ENCODE peak calls at places on chromosomes 4 and X, in eight cellular contexts. One of them, this sample, is unnamed.
A peak's percentile ranks its signal among the peaks of the same experiment; 100 is the strongest.

GRCh38 chr4:153571006-153571545 is 104.9 kb downstream of the TMEM131L start:
- DNase-seq in activated B cell treated with CpG ODN at 0.5 μM for 24 hours: no peak
- DNase-seq in bronchial epithelial cell: no peak
- DNase-seq in kidney epithelial cell: no peak
- DNase-seq in MCF 10A: no peak
- DNase-seq in left lung: no peak
- DNase-seq in glutamatergic neuron: no peak
- DNase-seq in PC-9: no peak
- DNase-seq in this sample: no peak

GRCh38 chr4:8869879-8870646 is 1.6 kb downstream of the HMX1 start:
- DNase-seq in kidney epithelial cell: no peak
- DNase-seq in left lung: no peak
- DNase-seq in glutamatergic neuron: no peak
- DNase-seq in activated B cell treated with CpG ODN at 0.5 μM for 24 hours: no peak
- DNase-seq in bronchial epithelial cell: no peak
- DNase-seq in MCF 10A: no peak
- DNase-seq in PC-9: no peak
- DNase-seq in this sample: no peak

GRCh38 chr4:153297116-153297515 is 47.4 kb upstream of the MND1 start:
- DNase-seq in activated B cell treated with CpG ODN at 0.5 μM for 24 hours: no peak
- DNase-seq in bronchial epithelial cell: no peak
- DNase-seq in MCF 10A: no peak
- DNase-seq in left lung: no peak
- DNase-seq in glutamatergic neuron: no peak
- DNase-seq in PC-9: peak; percentile 2
- DNase-seq in kidney epithelial cell: no peak
- DNase-seq in this sample: no peak

GRCh38 chrX:115690554-115691216 is 129.7 kb downstream of the PLS3 start:
- DNase-seq in left lung: no peak
- DNase-seq in bronchial epithelial cell: peak; percentile 70
- DNase-seq in MCF 10A: peak; percentile 81
- DNase-seq in glutamatergic neuron: peak; percentile 23
- DNase-seq in kidney epithelial cell: peak; percentile 70
- DNase-seq in activated B cell treated with CpG ODN at 0.5 μM for 24 hours: no peak
- DNase-seq in PC-9: peak; percentile 55
- DNase-seq in this sample: no peak

GRCh38 chrX:47482512-47483309 is at the start of gene ZNF41:
- DNase-seq in MCF 10A: peak; percentile 82
- DNase-seq in left lung: peak; percentile 73
- DNase-seq in bronchial epithelial cell: peak; percentile 72
- DNase-seq in PC-9: peak; percentile 71
- DNase-seq in kidney epithelial cell: peak; percentile 55
- DNase-seq in glutamatergic neuron: peak; percentile 66
- DNase-seq in activated B cell treated with CpG ODN at 0.5 μM for 24 hours: peak; percentile 63
- DNase-seq in this sample: peak; percentile 31

GRCh38 chr4:80201326-80202151 is 4.2 kb downstream of the PRDM8 start:
- DNase-seq in MCF 10A: no peak
- DNase-seq in kidney epithelial cell: no peak
- DNase-seq in activated B cell treated with CpG ODN at 0.5 μM for 24 hours: no peak
- DNase-seq in PC-9: no peak
- DNase-seq in glutamatergic neuron: no peak
- DNase-seq in bronchial epithelial cell: no peak
- DNase-seq in left lung: no peak
- DNase-seq in this sample: no peak

GRCh38 chrX:24647257-24648058 is at the start of gene PCYT1B:
- DNase-seq in left lung: peak; percentile 62
- DNase-seq in PC-9: no peak
- DNase-seq in bronchial epithelial cell: peak; percentile 55
- DNase-seq in glutamatergic neuron: peak; percentile 77
- DNase-seq in kidney epithelial cell: peak; percentile 4
- DNase-seq in MCF 10A: peak; percentile 31
- DNase-seq in activated B cell treated with CpG ODN at 0.5 μM for 24 hours: peak; percentile 18
- DNase-seq in this sample: no peak

GRCh38 chr4:158033416-158033863 is 139.4 kb downstream of the GASK1B start:
- DNase-seq in MCF 10A: peak; percentile 21
- DNase-seq in activated B cell treated with CpG ODN at 0.5 μM for 24 hours: no peak
- DNase-seq in glutamatergic neuron: no peak
- DNase-seq in kidney epithelial cell: no peak
- DNase-seq in bronchial epithelial cell: peak; percentile 52
- DNase-seq in left lung: no peak
- DNase-seq in PC-9: no peak
- DNase-seq in this sample: no peak

GRCh38 chr4:23856630-23857029 is 33.2 kb downstream of the PPARGC1A start:
- DNase-seq in kidney epithelial cell: no peak
- DNase-seq in MCF 10A: peak; percentile 19
- DNase-seq in activated B cell treated with CpG ODN at 0.5 μM for 24 hours: no peak
- DNase-seq in glutamatergic neuron: no peak
- DNase-seq in PC-9: no peak
- DNase-seq in bronchial epithelial cell: no peak
- DNase-seq in left lung: peak; percentile 63
- DNase-seq in this sample: no peak

DNA sequence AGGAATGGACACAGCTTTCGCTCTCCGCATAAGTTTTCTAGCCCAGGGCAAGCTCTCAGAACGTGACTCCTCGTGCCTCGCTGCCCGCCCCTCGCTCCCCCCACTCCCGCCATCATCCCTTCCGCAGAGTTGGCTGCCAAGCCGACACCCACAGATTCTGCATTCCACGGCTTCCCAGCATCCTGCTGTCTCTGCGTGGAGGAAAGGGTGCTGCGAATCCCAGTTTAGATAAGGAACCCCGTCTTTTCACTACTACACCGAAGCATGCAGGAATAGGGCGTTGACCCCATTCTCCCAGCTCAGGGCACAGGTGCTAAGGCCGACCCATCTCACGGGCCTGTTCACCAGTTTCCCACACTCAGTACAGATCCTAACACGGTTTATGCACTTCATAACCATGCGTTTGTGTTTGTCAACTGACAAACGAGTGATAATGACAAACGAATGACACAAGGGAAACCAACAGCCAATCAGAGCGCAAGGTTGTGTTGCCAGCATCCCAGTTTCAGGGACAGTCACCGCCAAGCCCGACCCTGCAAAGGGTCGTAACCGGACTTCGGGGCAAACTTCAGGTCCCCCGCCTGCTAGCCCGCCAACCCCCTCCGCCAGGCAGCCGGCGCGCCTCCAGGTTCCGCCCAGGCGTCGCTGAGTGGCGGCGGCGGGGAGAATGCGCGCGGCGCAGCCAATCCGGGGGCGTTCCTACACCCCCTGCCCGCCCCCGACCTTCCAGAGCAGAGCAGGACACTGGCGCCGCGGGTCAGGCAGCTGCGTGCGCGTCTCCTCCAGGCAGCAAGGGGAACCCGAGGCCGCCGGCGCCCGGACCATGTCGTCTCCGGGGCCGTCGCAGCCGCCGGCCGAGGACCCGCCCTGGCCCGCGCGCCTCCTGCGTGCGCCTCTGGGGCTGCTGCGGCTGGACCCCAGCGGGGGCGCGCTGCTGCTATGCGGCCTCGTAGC is at the start of gene CYP2U1:
- DNase-seq in bronchial epithelial cell: peak; percentile 41
- DNase-seq in glutamatergic neuron: peak; percentile 89
- DNase-seq in left lung: peak; percentile 89
- DNase-seq in kidney epithelial cell: peak; percentile 21
- DNase-seq in PC-9: peak; percentile 58
- DNase-seq in activated B cell treated with CpG ODN at 0.5 μM for 24 hours: peak; percentile 88
- DNase-seq in MCF 10A: peak; percentile 79
- DNase-seq in this sample: peak; percentile 76
- TF ChIP-seq CTCF in bronchial epithelial cell: no peak
- TF ChIP-seq CTCF in glutamatergic neuron: no peak
- TF ChIP-seq CTCF in left lung: peak; percentile 22
- TF ChIP-seq CTCF in kidney epithelial cell: no peak
- TF ChIP-seq CTCF in PC-9: no peak
- TF ChIP-seq CTCF in activated B cell treated with CpG ODN at 0.5 μM for 24 hours: no peak
- TF ChIP-seq CTCF in MCF 10A: no peak
- TF ChIP-seq CTCF in this sample: no peak

DNA sequence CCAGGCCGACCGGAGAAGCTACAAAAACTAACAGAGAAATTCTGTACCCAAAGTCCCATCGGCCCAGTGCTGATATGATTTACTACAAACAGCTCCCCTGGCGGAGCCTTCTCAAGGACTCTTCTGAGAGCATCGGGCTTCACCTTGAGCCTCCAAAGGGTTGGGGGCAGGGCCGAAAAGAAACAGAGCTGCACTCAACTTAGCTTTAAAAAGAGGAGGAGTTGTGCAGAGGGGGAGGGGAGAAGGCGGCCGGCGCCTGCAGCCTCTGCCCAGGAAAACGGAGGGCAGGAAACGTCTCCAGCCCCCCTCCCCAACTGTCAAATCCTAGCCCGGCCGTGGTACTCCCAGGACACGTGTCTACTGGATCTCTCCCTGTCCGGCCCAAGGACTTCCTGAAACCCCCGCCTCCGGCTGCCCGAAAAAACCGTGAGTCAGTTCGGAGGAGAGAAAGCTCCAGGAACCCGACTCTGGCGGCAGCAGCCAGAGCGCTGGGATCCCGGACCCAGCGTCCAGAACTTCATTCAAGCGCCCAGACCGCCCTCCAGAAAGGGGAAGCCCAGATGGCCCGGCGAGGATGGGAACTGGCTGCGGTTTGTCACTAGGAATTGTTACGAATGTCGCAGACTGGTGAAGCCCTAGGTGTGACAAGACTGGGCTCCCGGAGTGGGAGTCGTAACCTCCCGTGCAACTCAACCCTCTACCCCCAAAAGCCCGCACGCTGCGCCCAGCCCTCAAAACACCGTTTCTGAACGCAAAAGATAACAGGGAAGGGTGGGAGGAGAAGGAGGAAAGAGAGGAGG is 1.0 kb downstream of the ADAMTS3 start:
- DNase-seq in MCF 10A: peak; percentile 89
- DNase-seq in left lung: peak; percentile 83
- DNase-seq in kidney epithelial cell: peak; percentile 72
- DNase-seq in PC-9: peak; percentile 52
- DNase-seq in activated B cell treated with CpG ODN at 0.5 μM for 24 hours: no peak
- DNase-seq in bronchial epithelial cell: peak; percentile 73
- DNase-seq in glutamatergic neuron: peak; percentile 45
- DNase-seq in this sample: no peak
- TF ChIP-seq CTCF in MCF 10A: peak; percentile 40
- TF ChIP-seq CTCF in left lung: no peak
- TF ChIP-seq CTCF in kidney epithelial cell: peak; percentile 58
- TF ChIP-seq CTCF in PC-9: no peak
- TF ChIP-seq CTCF in activated B cell treated with CpG ODN at 0.5 μM for 24 hours: no peak
- TF ChIP-seq CTCF in bronchial epithelial cell: peak; percentile 55
- TF ChIP-seq CTCF in glutamatergic neuron: no peak
- TF ChIP-seq CTCF in this sample: peak; percentile 11

GRCh38 chr4:1854752-1855151 is 1.2 kb downstream of the LETM1 start:
- DNase-seq in kidney epithelial cell: no peak
- DNase-seq in MCF 10A: no peak
- DNase-seq in activated B cell treated with CpG ODN at 0.5 μM for 24 hours: no peak
- DNase-seq in left lung: no peak
- DNase-seq in PC-9: no peak
- DNase-seq in bronchial epithelial cell: no peak
- DNase-seq in glutamatergic neuron: no peak
- DNase-seq in this sample: no peak

GRCh38 chr4:1856920-1857699 is 1.2 kb upstream of the LETM1 start:
- DNase-seq in activated B cell treated with CpG ODN at 0.5 μM for 24 hours: no peak
- DNase-seq in MCF 10A: no peak
- DNase-seq in bronchial epithelial cell: no peak
- DNase-seq in kidney epithelial cell: no peak
- DNase-seq in glutamatergic neuron: no peak
- DNase-seq in PC-9: no peak
- DNase-seq in left lung: peak; percentile 52
- DNase-seq in this sample: no peak

GRCh38 chr4:1857931-1858330 is 2.0 kb upstream of the LETM1 start:
- DNase-seq in glutamatergic neuron: no peak
- DNase-seq in activated B cell treated with CpG ODN at 0.5 μM for 24 hours: no peak
- DNase-seq in left lung: no peak
- DNase-seq in kidney epithelial cell: no peak
- DNase-seq in PC-9: no peak
- DNase-seq in MCF 10A: no peak
- DNase-seq in bronchial epithelial cell: no peak
- DNase-seq in this sample: no peak

GRCh38 chr4:1855334-1856070 is 454 bp downstream of the LETM1 start:
- DNase-seq in MCF 10A: no peak
- DNase-seq in kidney epithelial cell: no peak
- DNase-seq in PC-9: no peak
- DNase-seq in bronchial epithelial cell: no peak
- DNase-seq in activated B cell treated with CpG ODN at 0.5 μM for 24 hours: peak; percentile 49
- DNase-seq in glutamatergic neuron: peak; percentile 48
- DNase-seq in left lung: no peak
- DNase-seq in this sample: no peak

DNA sequence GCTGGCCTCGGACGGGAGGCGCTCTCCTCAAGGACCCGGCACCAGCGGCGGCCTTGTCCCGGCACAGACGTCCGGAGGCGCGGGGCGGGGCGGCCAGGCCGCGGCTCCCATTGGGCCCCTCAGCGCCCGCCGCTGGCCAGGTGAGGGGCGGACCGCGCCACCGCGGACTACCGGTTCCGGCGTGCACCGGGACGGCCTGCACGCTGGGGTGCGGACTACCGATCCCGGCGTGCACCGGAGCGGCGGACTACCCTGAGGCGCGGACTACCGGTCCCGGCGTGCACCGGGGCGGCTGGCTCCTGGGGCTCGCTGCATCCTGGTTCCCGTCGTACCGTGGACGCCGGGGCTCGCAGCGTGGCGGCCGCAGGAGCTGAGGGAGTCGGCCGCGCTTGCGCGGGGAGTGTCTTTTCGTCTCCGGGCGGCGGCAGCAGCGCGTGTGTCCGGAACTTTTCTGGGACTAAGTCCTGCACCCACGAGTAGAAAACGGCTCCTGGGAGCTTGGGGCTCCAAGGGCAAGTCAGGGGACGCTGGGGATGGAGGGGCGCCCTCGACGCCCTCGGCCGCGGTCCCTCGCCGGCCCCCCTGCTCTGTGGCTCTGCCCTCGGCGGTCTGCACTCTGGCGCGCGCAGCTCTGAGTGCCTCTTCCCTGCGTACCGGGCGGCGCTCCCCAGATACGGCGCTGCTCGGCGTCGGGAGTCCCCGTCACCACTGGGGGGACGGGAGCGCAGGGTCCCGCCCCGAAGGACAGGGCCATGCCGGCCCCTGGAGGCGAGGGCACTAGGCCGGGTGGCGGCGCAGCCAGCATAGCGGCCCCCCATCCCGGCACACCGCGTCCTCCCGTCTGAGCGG is at the start of gene LETM1:
- DNase-seq in MCF 10A: peak; percentile 93
- DNase-seq in bronchial epithelial cell: peak; percentile 83
- DNase-seq in kidney epithelial cell: peak; percentile 82
- DNase-seq in left lung: peak; percentile 96
- DNase-seq in glutamatergic neuron: peak; percentile 92
- DNase-seq in activated B cell treated with CpG ODN at 0.5 μM for 24 hours: peak; percentile 90
- DNase-seq in PC-9: peak; percentile 97
- DNase-seq in this sample: peak; percentile 93
- TF ChIP-seq CTCF in MCF 10A: peak; percentile 8
- TF ChIP-seq CTCF in bronchial epithelial cell: no peak
- TF ChIP-seq CTCF in kidney epithelial cell: no peak
- TF ChIP-seq CTCF in left lung: peak; percentile 9
- TF ChIP-seq CTCF in glutamatergic neuron: no peak
- TF ChIP-seq CTCF in activated B cell treated with CpG ODN at 0.5 μM for 24 hours: no peak
- TF ChIP-seq CTCF in PC-9: no peak
- TF ChIP-seq CTCF in this sample: no peak

GRCh38 chr4:82842593-82842992 is 44.0 kb upstream of the SCD5 start:
- DNase-seq in activated B cell treated with CpG ODN at 0.5 μM for 24 hours: no peak
- DNase-seq in bronchial epithelial cell: no peak
- DNase-seq in left lung: no peak
- DNase-seq in PC-9: no peak
- DNase-seq in MCF 10A: peak; percentile 21
- DNase-seq in kidney epithelial cell: no peak
- DNase-seq in glutamatergic neuron: no peak
- DNase-seq in this sample: no peak
- TF ChIP-seq CTCF in activated B cell treated with CpG ODN at 0.5 μM for 24 hours: no peak
- TF ChIP-seq CTCF in bronchial epithelial cell: no peak
- TF ChIP-seq CTCF in left lung: no peak
- TF ChIP-seq CTCF in PC-9: no peak
- TF ChIP-seq CTCF in MCF 10A: peak; percentile 36
- TF ChIP-seq CTCF in kidney epithelial cell: peak; percentile 31
- TF ChIP-seq CTCF in glutamatergic neuron: no peak
- TF ChIP-seq CTCF in this sample: no peak